ENCODE peak calls at places on chromosome 6, in six cellular contexts. One of them, this sample, is unnamed.

GRCh38 chr6:35794536-35795452 is 2.3 kb downstream of the CLPS start:
- DNase-seq in lower lobe of right lung: no peak
- DNase-seq in epithelial cell of esophagus: no peak
- DNase-seq in body of pancreas: peak; percentile 62
- DNase-seq in GM12878: no peak
- DNase-seq in transverse colon: no peak
- DNase-seq in this sample: no peak

GRCh38 chr6:109788687-109789086 is 97.6 kb downstream of the FIG4 start:
- DNase-seq in lower lobe of right lung: no peak
- DNase-seq in epithelial cell of esophagus: no peak
- DNase-seq in body of pancreas: no peak
- DNase-seq in GM12878: no peak
- DNase-seq in transverse colon: no peak
- DNase-seq in this sample: no peak

GRCh38 chr6:169577236-169577635 is 124.6 kb downstream of the WDR27 start:
- DNase-seq in lower lobe of right lung: no peak
- DNase-seq in epithelial cell of esophagus: no peak
- DNase-seq in body of pancreas: no peak
- DNase-seq in GM12878: no peak
- DNase-seq in transverse colon: no peak
- DNase-seq in this sample: no peak

GRCh38 chr6:32151131-32151884 is 431 bp downstream of the PRRT1 start:
- DNase-seq in lower lobe of right lung: no peak
- DNase-seq in epithelial cell of esophagus: no peak
- DNase-seq in body of pancreas: no peak
- DNase-seq in GM12878: no peak
- DNase-seq in transverse colon: no peak
- DNase-seq in this sample: no peak

GRCh38 chr6:53898026-53898795 is 103.4 kb downstream of the LRRC1 start:
- DNase-seq in lower lobe of right lung: no peak
- DNase-seq in epithelial cell of esophagus: no peak
- DNase-seq in body of pancreas: no peak
- DNase-seq in GM12878: no peak
- DNase-seq in transverse colon: no peak
- DNase-seq in this sample: no peak

GRCh38 chr6:104789770-104790190 is 69.9 kb downstream of the HACE1 start:
- DNase-seq in lower lobe of right lung: no peak
- DNase-seq in epithelial cell of esophagus: peak; percentile 43
- DNase-seq in body of pancreas: no peak
- DNase-seq in GM12878: no peak
- DNase-seq in transverse colon: no peak
- DNase-seq in this sample: peak; percentile 51

GRCh38 chr6:158826819-158827501 is 7.8 kb upstream of the EZR start:
- DNase-seq in lower lobe of right lung: no peak
- DNase-seq in epithelial cell of esophagus: no peak
- DNase-seq in body of pancreas: peak; percentile 2
- DNase-seq in GM12878: no peak
- DNase-seq in transverse colon: no peak
- DNase-seq in this sample: peak; percentile 74

GRCh38 chr6:48032156-48032555 is 78.8 kb downstream of the PTCHD4 start:
- DNase-seq in lower lobe of right lung: no peak
- DNase-seq in epithelial cell of esophagus: peak; percentile 76
- DNase-seq in body of pancreas: no peak
- DNase-seq in GM12878: no peak
- DNase-seq in transverse colon: no peak
- DNase-seq in this sample: no peak

GRCh38 chr6:72905705-72906478 is 284.0 kb downstream of the KCNQ5 start:
- DNase-seq in lower lobe of right lung: no peak
- DNase-seq in epithelial cell of esophagus: peak; percentile 8
- DNase-seq in body of pancreas: no peak
- DNase-seq in GM12878: no peak
- DNase-seq in transverse colon: no peak
- DNase-seq in this sample: no peak

GRCh38 chr6:106746660-106747059 is 117.3 kb downstream of the QRSL1 start:
- DNase-seq in lower lobe of right lung: no peak
- DNase-seq in epithelial cell of esophagus: peak; percentile 100
- DNase-seq in body of pancreas: no peak
- DNase-seq in GM12878: no peak
- DNase-seq in transverse colon: no peak
- DNase-seq in this sample: no peak

GRCh38 chr6:54465649-54466300 is 157.5 kb downstream of the TINAG start:
- DNase-seq in lower lobe of right lung: no peak
- DNase-seq in epithelial cell of esophagus: no peak
- DNase-seq in body of pancreas: no peak
- DNase-seq in GM12878: no peak
- DNase-seq in transverse colon: no peak
- DNase-seq in this sample: no peak

GRCh38 chr6:129890701-129891100 is 29.6 kb upstream of the TMEM244 start:
- DNase-seq in lower lobe of right lung: no peak
- DNase-seq in epithelial cell of esophagus: peak; percentile 30
- DNase-seq in body of pancreas: no peak
- DNase-seq in GM12878: no peak
- DNase-seq in transverse colon: no peak
- DNase-seq in this sample: no peak

GRCh38 chr6:15674690-15675386 is 12.0 kb upstream of the DTNBP1 start:
- DNase-seq in lower lobe of right lung: no peak
- DNase-seq in epithelial cell of esophagus: no peak
- DNase-seq in body of pancreas: no peak
- DNase-seq in GM12878: no peak
- DNase-seq in transverse colon: no peak
- DNase-seq in this sample: no peak

DNA sequence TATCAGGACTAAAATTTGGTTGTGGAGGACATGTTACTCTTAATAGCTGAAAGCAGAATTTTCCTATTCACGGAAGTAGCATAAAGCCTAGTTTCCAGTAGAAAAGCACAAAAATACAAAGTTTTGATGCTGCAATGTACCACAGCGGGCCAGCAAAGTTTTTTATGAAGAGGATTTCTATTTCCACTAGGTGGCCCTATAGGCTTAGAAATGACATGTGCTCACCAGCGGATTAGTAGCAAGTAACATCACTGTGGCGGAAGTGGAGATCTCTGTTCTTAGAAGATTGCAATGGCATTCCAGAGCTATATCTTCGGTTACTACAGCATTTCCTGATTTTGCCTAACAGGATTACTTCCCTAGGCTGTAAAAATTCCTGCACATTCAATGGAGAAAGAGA is 1219.0 kb upstream of the EYS start:
- DNase-seq in lower lobe of right lung: no peak
- DNase-seq in epithelial cell of esophagus: peak; percentile 39
- DNase-seq in body of pancreas: no peak
- DNase-seq in GM12878: no peak
- DNase-seq in transverse colon: no peak
- DNase-seq in this sample: no peak
- TF ChIP-seq CTCF in lower lobe of right lung: no peak
- TF ChIP-seq CTCF in epithelial cell of esophagus: no peak
- TF ChIP-seq CTCF in body of pancreas: no peak
- TF ChIP-seq CTCF in GM12878: no peak
- TF ChIP-seq CTCF in transverse colon: no peak
- TF ChIP-seq CTCF in this sample: no peak

DNA sequence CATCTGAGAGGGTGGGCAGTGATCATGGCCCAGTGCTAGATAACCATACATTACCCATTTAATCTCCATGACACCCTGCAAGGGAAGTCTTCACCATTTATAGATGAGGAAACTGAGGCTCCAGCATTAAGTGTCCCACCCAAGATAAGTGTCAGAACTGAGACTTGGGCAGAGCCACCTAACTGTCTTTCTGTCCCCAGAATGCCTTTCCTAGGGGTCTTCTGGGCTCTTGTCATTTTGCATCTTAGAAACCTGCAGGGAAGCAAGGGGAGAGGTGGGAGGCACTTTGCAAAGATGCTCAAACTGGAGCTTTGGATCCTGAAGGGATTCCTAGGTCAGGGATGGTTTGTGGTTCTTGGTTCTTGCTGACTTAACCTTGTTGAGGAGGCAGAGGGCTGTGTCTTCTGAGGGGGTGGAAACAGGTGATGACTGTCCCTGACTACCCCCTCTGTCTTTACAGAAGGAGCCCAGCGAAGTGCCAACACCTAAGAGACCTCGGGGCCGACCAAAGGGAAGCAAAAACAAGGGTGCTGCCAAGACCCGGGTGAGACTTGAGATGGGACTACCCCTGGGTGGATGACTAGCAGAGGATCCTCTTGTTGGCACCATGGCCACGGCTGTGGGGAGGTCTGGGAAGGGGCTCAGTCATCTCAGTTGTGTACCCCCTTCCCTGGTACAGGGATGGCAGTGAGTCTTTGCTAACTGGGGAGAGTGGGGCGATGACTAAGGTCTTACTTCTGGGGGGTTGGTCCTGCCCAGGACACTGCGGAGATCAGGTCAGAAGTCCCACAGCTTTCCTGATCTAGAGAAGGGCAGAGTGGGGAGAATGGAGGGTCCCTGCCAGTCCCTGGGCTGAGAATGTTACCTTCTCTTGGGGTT is 5.8 kb downstream of the HMGA1 start:
- DNase-seq in lower lobe of right lung: peak; percentile 30
- DNase-seq in epithelial cell of esophagus: no peak
- DNase-seq in body of pancreas: no peak
- DNase-seq in GM12878: no peak
- DNase-seq in transverse colon: no peak
- DNase-seq in this sample: no peak
- H3K4me3 ChIP-seq in lower lobe of right lung: no peak overlapping the region
- H3K4me3 ChIP-seq in epithelial cell of esophagus: no peak overlapping the region
- H3K4me3 ChIP-seq in body of pancreas: no peak overlapping the region
- H3K4me3 ChIP-seq in GM12878: no peak overlapping the region
- H3K4me3 ChIP-seq in transverse colon: no peak overlapping the region
- H3K4me3 ChIP-seq in this sample: no peak overlapping the region

DNA sequence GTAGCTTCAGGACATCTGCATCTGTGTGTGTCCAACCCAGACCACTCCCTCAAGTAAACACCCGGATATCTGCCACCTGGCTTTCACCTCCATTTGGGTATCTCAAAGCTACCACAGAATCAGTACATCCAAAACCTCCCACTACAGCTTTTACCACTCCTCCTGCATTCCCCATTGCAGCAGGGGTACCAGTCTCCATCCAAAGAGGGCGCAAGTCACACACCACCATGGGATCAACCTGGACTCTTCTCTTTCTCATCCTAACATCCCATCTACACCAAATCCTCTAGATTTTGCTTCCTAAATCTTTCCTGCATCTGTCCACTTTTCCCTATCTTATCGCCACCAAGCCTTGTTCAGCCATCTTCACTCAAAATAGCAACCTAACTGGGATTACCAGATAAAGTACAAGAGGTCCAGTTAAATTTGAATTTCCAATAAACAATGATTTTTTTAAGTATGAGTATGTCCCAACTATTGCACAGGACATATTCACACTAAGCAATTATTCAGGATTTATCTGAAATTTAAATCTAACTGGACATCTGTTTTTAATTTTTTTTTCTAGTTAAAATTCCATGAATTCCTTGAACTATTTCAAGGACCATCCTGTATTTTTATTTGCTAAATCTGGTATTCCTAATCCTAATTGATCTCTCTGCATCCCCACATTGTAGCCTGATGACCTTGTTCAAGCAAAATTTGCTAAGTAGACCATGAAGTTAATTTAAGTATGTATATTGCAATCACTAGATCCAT is 164.3 kb upstream of the MLN start:
- DNase-seq in lower lobe of right lung: no peak
- DNase-seq in epithelial cell of esophagus: no peak
- DNase-seq in body of pancreas: peak; percentile 2
- DNase-seq in GM12878: no peak
- DNase-seq in transverse colon: peak; percentile 37
- DNase-seq in this sample: no peak
- TF ChIP-seq CTCF in lower lobe of right lung: no peak
- TF ChIP-seq CTCF in epithelial cell of esophagus: peak; percentile 16
- TF ChIP-seq CTCF in body of pancreas: no peak
- TF ChIP-seq CTCF in GM12878: peak; percentile 20
- TF ChIP-seq CTCF in transverse colon: no peak
- TF ChIP-seq CTCF in this sample: no peak

GRCh38 chr6:144334150-144334708 is 49.1 kb downstream of the UTRN start:
- DNase-seq in lower lobe of right lung: peak; percentile 57
- DNase-seq in epithelial cell of esophagus: no peak
- DNase-seq in body of pancreas: no peak
- DNase-seq in GM12878: no peak
- DNase-seq in transverse colon: peak; percentile 65
- DNase-seq in this sample: peak; percentile 73
- H3K4me3 ChIP-seq in lower lobe of right lung: peak overlapping the region; percentile 37
- H3K4me3 ChIP-seq in epithelial cell of esophagus: no peak overlapping the region
- H3K4me3 ChIP-seq in body of pancreas: no peak overlapping the region
- H3K4me3 ChIP-seq in GM12878: peak overlapping the region; percentile 54
- H3K4me3 ChIP-seq in transverse colon: peak overlapping the region; percentile 36
- H3K4me3 ChIP-seq in this sample: peak overlapping the region; percentile 36

GRCh38 chr6:136335736-136336362 is 46.2 kb upstream of the BCLAF1 start:
- DNase-seq in lower lobe of right lung: no peak
- DNase-seq in epithelial cell of esophagus: no peak
- DNase-seq in body of pancreas: no peak
- DNase-seq in GM12878: no peak
- DNase-seq in transverse colon: no peak
- DNase-seq in this sample: no peak

GRCh38 chr6:136333824-136334464 is 44.3 kb upstream of the BCLAF1 start:
- DNase-seq in lower lobe of right lung: no peak
- DNase-seq in epithelial cell of esophagus: no peak
- DNase-seq in body of pancreas: no peak
- DNase-seq in GM12878: no peak
- DNase-seq in transverse colon: no peak
- DNase-seq in this sample: no peak

GRCh38 chr6:136334465-136334846 is 44.8 kb upstream of the BCLAF1 start:
- DNase-seq in lower lobe of right lung: no peak
- DNase-seq in epithelial cell of esophagus: no peak
- DNase-seq in body of pancreas: no peak
- DNase-seq in GM12878: no peak
- DNase-seq in transverse colon: no peak
- DNase-seq in this sample: no peak

GRCh38 chr6:136337606-136338005 is 48.0 kb upstream of the BCLAF1 start:
- DNase-seq in lower lobe of right lung: no peak
- DNase-seq in epithelial cell of esophagus: no peak
- DNase-seq in body of pancreas: no peak
- DNase-seq in GM12878: no peak
- DNase-seq in transverse colon: no peak
- DNase-seq in this sample: no peak

DNA sequence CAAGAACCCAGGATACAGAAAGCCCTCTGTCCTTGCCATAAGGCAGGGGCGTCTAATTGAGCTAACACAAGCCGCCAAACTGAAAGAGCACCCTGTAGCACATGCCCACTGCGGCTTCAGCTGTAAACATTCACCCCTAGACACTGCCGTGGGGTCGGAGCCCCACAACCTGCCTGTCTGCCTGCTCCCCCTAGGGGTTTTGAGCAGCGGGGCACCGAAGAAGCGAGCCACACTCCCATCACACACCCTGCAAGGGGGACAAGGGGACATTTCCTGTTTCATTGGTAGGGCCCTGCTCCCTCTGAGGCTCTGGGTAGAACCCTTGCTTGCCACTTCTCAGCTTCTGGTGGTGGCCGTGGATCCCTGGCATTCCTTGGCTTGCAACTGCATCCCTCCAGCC is 45.2 kb upstream of the BCLAF1 start:
- DNase-seq in lower lobe of right lung: no peak
- DNase-seq in epithelial cell of esophagus: no peak
- DNase-seq in body of pancreas: no peak
- DNase-seq in GM12878: no peak
- DNase-seq in transverse colon: no peak
- DNase-seq in this sample: peak; percentile 14
- TF ChIP-seq CTCF in lower lobe of right lung: no peak
- TF ChIP-seq CTCF in epithelial cell of esophagus: no peak
- TF ChIP-seq CTCF in body of pancreas: no peak
- TF ChIP-seq CTCF in GM12878: no peak
- TF ChIP-seq CTCF in transverse colon: no peak
- TF ChIP-seq CTCF in this sample: peak; percentile 22

GRCh38 chr6:127514396-127515227 is 4.5 kb downstream of the MTCL3 start:
- DNase-seq in lower lobe of right lung: peak; percentile 70
- DNase-seq in epithelial cell of esophagus: peak; percentile 24
- DNase-seq in body of pancreas: peak; percentile 19
- DNase-seq in GM12878: no peak
- DNase-seq in transverse colon: peak; percentile 12
- DNase-seq in this sample: no peak
- H3K4me3 ChIP-seq in lower lobe of right lung: peak overlapping the region; percentile 76
- H3K4me3 ChIP-seq in epithelial cell of esophagus: no peak overlapping the region
- H3K4me3 ChIP-seq in body of pancreas: no peak overlapping the region
- H3K4me3 ChIP-seq in GM12878: no peak overlapping the region
- H3K4me3 ChIP-seq in transverse colon: peak overlapping the region; percentile 76
- H3K4me3 ChIP-seq in this sample: no peak overlapping the region